ENCODE peak calls at places on chromosomes 6 and 20, in seven cellular contexts. X, K, A, L, S, I and Y are unnamed samples.

GRCh38 chr20:44785768-44786167 is 24.6 kb downstream of the RIMS4 start:
- DNase-seq in X (peak; percentile 68), K (no peak), A (peak; percentile 39), L (no peak), S (no peak), I (no peak), Y (no peak)

GRCh38 chr6:12160350-12160749 is 129.8 kb upstream of the EDN1 start:
- DNase-seq in X (no peak), K (peak; percentile 26), A (peak; percentile 54), L (no peak), S (no peak), I (no peak), Y (no peak)

GRCh38 chr20:57701651-57702050 is 8.2 kb downstream of the PMEPA1 start:
- DNase-seq in X (no peak), K (no peak), A (no peak), L (no peak), S (no peak), I (no peak), Y (no peak)

GRCh38 chr6:81075974-81076373 is 676.5 kb downstream of the TENT5A start:
- DNase-seq in X (peak; percentile 15), K (no peak), A (peak; percentile 16), L (no peak), S (no peak), I (no peak), Y (no peak)

GRCh38 chr20:13231031-13231752 is 10.1 kb downstream of the ISM1 start:
- DNase-seq in X (no peak), K (peak; percentile 85), A (peak; percentile 44), L (no peak), S (no peak), I (no peak), Y (no peak)

GRCh38 chr6:163897030-163897429 is 482.5 kb downstream of the QKI start:
- DNase-seq in X (peak; percentile 43), K (peak; percentile 19), A (peak; percentile 72), L (peak; percentile 55), S (no peak), I (no peak), Y (no peak)

GRCh38 chr6:77015350-77015749 is 447.9 kb downstream of the HTR1B start:
- DNase-seq in X (no peak), K (no peak), A (peak; percentile 64), L (no peak), S (no peak), I (no peak), Y (no peak)

GRCh38 chr6:40779399-40779798 is 192.2 kb upstream of the LRFN2 start:
- DNase-seq in X (no peak), K (peak; percentile 75), A (peak; percentile 93), L (no peak), S (no peak), I (no peak), Y (no peak)

GRCh38 chr6:12286381-12287132 is 3.6 kb upstream of the EDN1 start:
- DNase-seq in X (peak; percentile 49), K (no peak), A (peak; percentile 77), L (no peak), S (no peak), I (no peak), Y (no peak)

GRCh38 chr20:23291575-23292240 is 58.9 kb upstream of the NXT1 start:
- DNase-seq in X (no peak), K (no peak), A (no peak), L (no peak), S (no peak), I (no peak), Y (no peak)

GRCh38 chr6:151422981-151423380 is 28.9 kb downstream of the RMND1 start:
- DNase-seq in X (no peak), K (no peak), A (no peak), L (no peak), S (no peak), I (no peak), Y (no peak)

GRCh38 chr6:37242429-37243052 is 15.0 kb upstream of the TBC1D22B start:
- DNase-seq in X (no peak), K (peak; percentile 98), A (peak; percentile 99), L (no peak), S (no peak), I (no peak), Y (no peak)

GRCh38 chr6:93193868-93194267 is 225.5 kb downstream of the EPHA7 start:
- DNase-seq in X (no peak), K (no peak), A (no peak), L (no peak), S (no peak), I (no peak), Y (no peak)

GRCh38 chr20:10984294-10984693 is 310.5 kb upstream of the JAG1 start:
- DNase-seq in X (no peak), K (no peak), A (no peak), L (no peak), S (no peak), I (no peak), Y (no peak)

GRCh38 chr20:56463428-56463827 is 5.0 kb upstream of the RTF2 start:
- DNase-seq in X (no peak), K (no peak), A (no peak), L (no peak), S (no peak), I (no peak), Y (no peak)

GRCh38 chr6:35139924-35140524 is 1.1 kb downstream of the TCP11 start:
- DNase-seq in X (peak; percentile 51), K (peak; percentile 43), A (peak; percentile 74), L (peak; percentile 51), S (no peak), I (peak; percentile 59), Y (peak; percentile 14)

GRCh38 chr20:54606384-54606783 is 131.0 kb downstream of the DOK5 start:
- DNase-seq in X (no peak), K (no peak), A (no peak), L (no peak), S (no peak), I (peak; percentile 28), Y (no peak)